ENCODE peak calls at places on chromosomes 5 and 9, in four cellular contexts. K, J, D and B are unnamed samples.

GRCh38 chr9:137138058-137138697 is 776 bp upstream of the GRIN1 start:
- DNase-seq in K (no peak), J (peak; percentile 74), D (peak; percentile 87), B (peak; percentile 74)

GRCh38 chr9:69085523-69086283 is 50.2 kb downstream of the FXN start:
- DNase-seq in K (peak; percentile 53), J (no peak), D (no peak), B (peak; percentile 29)

GRCh38 chr9:89661956-89662717 is 57.3 kb downstream of the GADD45G start:
- DNase-seq in K (peak; percentile 86), J (peak; percentile 98), D (peak; percentile 95), B (peak; percentile 97)

GRCh38 chr9:9108641-9109040 is 1309.1 kb upstream of the DMAC1 start:
- DNase-seq in K (no peak), J (no peak), D (no peak), B (peak; percentile 72)

GRCh38 chr9:123265833-123266232 is 2.6 kb downstream of the STRBP start:
- DNase-seq in K (no peak), J (no peak), D (no peak), B (peak; percentile 13)

GRCh38 chr9:106916491-106917235 is 53.7 kb downstream of the ZNF462 start:
- DNase-seq in K (peak; percentile 92), J (no peak), D (no peak), B (peak; percentile 98)

GRCh38 chr9:100375677-100376076 is 22.9 kb upstream of the TEX10 start:
- DNase-seq in K (no peak), J (peak; percentile 50), D (no peak), B (no peak)

GRCh38 chr5:107937710-107938355 is 267.1 kb upstream of the EFNA5 start:
- DNase-seq in K (no peak), J (no peak), D (no peak), B (no peak)

GRCh38 chr9:122954253-122954691 is 13.5 kb downstream of the RABGAP1 start:
- DNase-seq in K (peak; percentile 68), J (no peak), D (no peak), B (no peak)

GRCh38 chr9:89357331-89358197 is 39.3 kb downstream of the SECISBP2 start:
- DNase-seq in K (no peak), J (no peak), D (no peak), B (no peak)

GRCh38 chr5:155794801-155795200 is 532.2 kb upstream of the SGCD start:
- DNase-seq in K (peak; percentile 4), J (no peak), D (no peak), B (peak; percentile 40)

DNA sequence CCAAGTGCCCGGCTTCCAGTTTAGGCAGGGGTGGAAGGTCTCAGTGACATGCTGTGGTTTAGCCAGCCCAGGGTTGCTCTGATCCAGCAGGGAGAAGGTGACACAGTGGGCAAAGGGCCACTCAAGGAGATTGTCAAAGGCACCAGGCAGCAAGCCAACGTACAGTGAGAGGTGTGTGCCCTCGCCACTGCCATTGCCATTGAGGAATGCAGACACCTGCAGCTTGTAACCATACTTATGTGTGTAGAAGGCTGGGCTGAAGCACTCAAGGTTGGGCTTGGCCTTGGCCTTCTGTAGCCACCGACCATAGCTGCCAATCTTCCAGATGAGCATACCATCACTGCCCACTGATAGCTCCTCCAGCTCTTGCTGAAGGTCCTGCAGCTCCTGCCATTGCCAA is 59.8 kb upstream of the HMHB1 start:
- DNase-seq in K (no peak), J (no peak), D (no peak), B (no peak)
- H4K5ac ChIP-seq in K (no peak overlapping the region), J (no peak overlapping the region), D (no peak overlapping the region), B (no peak overlapping the region)

GRCh38 chr5:149998281-149998680 is 2.2 kb downstream of the TIGD6 start:
- DNase-seq in K (no peak), J (no peak), D (no peak), B (no peak)
- H4K5ac ChIP-seq in K (no peak overlapping the region), J (no peak overlapping the region), D (no peak overlapping the region), B (no peak overlapping the region)

GRCh38 chr9:18185196-18185595 is 288.8 kb upstream of the ADAMTSL1 start:
- DNase-seq in K (no peak), J (no peak), D (no peak), B (peak; percentile 62)
- H4K5ac ChIP-seq in K (no peak overlapping the region), J (no peak overlapping the region), D (no peak overlapping the region), B (no peak overlapping the region)

DNA sequence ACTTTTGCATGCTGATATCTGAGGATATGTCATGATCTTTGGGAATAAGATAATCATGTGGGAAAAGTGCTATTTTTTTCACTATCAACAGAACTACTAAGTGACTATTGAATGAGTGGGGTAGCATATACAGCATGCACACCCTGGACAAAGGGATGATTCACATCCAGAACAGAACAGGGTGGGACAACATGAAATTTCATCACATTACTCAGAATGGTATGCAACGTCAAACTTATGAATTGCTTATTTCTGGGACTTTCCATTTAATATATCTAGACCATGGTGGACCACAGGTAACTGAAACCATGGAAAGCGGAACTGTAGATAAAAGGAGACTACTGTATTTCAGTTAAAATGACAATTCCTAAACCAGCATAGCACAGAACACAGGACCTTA is 370.0 kb downstream of the HINT1 start:
- DNase-seq in K (no peak), J (no peak), D (no peak), B (no peak)
- H4K5ac ChIP-seq in K (no peak overlapping the region), J (no peak overlapping the region), D (no peak overlapping the region), B (no peak overlapping the region)

GRCh38 chr5:134086943-134087305 is 27.6 kb upstream of the TCF7 start:
- DNase-seq in K (no peak), J (peak; percentile 20), D (no peak), B (no peak)

GRCh38 chr5:134086215-134086942 is 28.1 kb upstream of the TCF7 start:
- DNase-seq in K (no peak), J (peak; percentile 6), D (no peak), B (no peak)

GRCh38 chr5:134090482-134090881 is 24.0 kb upstream of the TCF7 start:
- DNase-seq in K (no peak), J (no peak), D (no peak), B (no peak)

GRCh38 chr5:134088994-134089560 is 25.4 kb upstream of the TCF7 start:
- DNase-seq in K (no peak), J (no peak), D (no peak), B (no peak)

GRCh38 chr5:134088291-134088690 is 26.2 kb upstream of the TCF7 start:
- DNase-seq in K (no peak), J (no peak), D (no peak), B (no peak)
- H4K5ac ChIP-seq in K (no peak overlapping the region), J (no peak overlapping the region), D (no peak overlapping the region), B (no peak overlapping the region)

DNA sequence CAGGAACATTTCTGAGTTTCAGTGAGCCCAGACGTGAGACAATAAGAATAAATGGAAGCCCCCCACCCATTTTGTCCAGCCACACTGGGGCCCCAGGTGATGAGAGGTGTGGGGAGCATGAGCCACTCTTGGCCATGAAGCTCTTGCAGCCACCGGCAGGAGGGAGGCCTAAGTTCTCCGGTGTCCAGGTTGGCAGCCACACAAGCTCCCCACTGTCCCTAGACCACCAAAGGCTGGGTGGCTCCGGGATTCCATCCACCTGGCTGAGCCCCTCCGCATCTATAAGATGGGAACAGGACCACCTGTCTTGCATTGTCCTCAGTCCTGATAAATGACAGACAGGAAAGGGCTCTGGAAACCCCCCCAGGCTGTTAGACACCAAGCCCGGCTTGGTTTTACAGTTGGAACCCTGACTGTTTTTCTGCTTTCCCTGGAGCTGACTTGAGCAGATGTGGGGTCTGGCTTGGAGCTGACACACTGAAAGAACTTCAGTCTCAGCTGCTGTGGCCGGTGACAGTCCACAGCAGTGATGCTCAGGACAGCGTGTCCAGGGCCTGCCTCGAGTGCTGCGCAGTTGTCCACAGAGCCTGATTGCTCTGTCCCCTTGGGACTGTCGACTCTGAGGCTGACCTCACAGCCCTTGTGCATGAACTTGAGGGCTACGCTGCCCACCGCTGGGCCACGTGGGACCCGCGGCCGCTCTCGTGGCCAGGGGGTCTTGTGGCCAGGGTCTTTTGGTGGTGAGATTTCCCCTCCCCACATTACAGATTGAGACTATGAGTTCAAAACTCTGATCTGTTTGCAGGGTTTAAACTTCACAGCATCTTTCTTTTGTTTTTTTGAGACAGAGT is 74.8 kb downstream of the PSMB7 start:
- DNase-seq in K (no peak), J (no peak), D (no peak), B (no peak)
- H4K5ac ChIP-seq in K (no peak overlapping the region), J (no peak overlapping the region), D (no peak overlapping the region), B (no peak overlapping the region)

GRCh38 chr9:92402359-92402758 is 2.0 kb downstream of the OGN start:
- DNase-seq in K (no peak), J (no peak), D (no peak), B (no peak)
- H4K5ac ChIP-seq in K (no peak overlapping the region), J (no peak overlapping the region), D (no peak overlapping the region), B (no peak overlapping the region)

GRCh38 chr5:7376889-7377288 is 19.0 kb upstream of the ADCY2 start:
- DNase-seq in K (no peak), J (no peak), D (no peak), B (no peak)

GRCh38 chr5:7377761-7378160 is 18.2 kb upstream of the ADCY2 start:
- DNase-seq in K (no peak), J (no peak), D (no peak), B (no peak)

GRCh38 chr5:7372399-7372798 is 23.5 kb upstream of the ADCY2 start:
- DNase-seq in K (no peak), J (peak; percentile 68), D (no peak), B (no peak)

GRCh38 chr5:7374186-7374585 is 21.8 kb upstream of the ADCY2 start:
- DNase-seq in K (no peak), J (no peak), D (no peak), B (no peak)
- H4K5ac ChIP-seq in K (no peak overlapping the region), J (no peak overlapping the region), D (no peak overlapping the region), B (no peak overlapping the region)